ENCODE peak calls at places on chromosomes 5 and 9, in six cellular contexts. One of them, this sample, is unnamed. For H3K36me3 and H3K9me3, the result is how much of the 10 kb centered on the place peaks cover.

GRCh38 chr9:134871941-134872340 is 8.7 kb upstream of the FCN2 start:
- DNase-seq in ovary: peak
- DNase-seq in PC-3: no peak
- DNase-seq in cardiac muscle cell: no peak
- DNase-seq in DND-41: no peak
- DNase-seq in fibroblast of lung: peak
- DNase-seq in this sample: no peak

GRCh38 chr5:8848997-8849585 is 696.8 kb downstream of the SEMA5A start:
- DNase-seq in ovary: no peak
- DNase-seq in PC-3: peak
- DNase-seq in cardiac muscle cell: no peak
- DNase-seq in DND-41: no peak
- DNase-seq in fibroblast of lung: peak
- DNase-seq in this sample: no peak

GRCh38 chr9:31908891-31909480 is 475.5 kb upstream of the ACO1 start:
- DNase-seq in ovary: no peak
- DNase-seq in PC-3: peak
- DNase-seq in cardiac muscle cell: no peak
- DNase-seq in DND-41: no peak
- DNase-seq in fibroblast of lung: no peak
- DNase-seq in this sample: no peak

GRCh38 chr9:95508242-95508967 is 8.4 kb downstream of the PTCH1 start:
- DNase-seq in ovary: peak
- DNase-seq in PC-3: no peak
- DNase-seq in cardiac muscle cell: no peak
- DNase-seq in DND-41: no peak
- DNase-seq in fibroblast of lung: no peak
- DNase-seq in this sample: no peak

GRCh38 chr9:109063765-109064164 is 50.5 kb upstream of the CTNNAL1 start:
- DNase-seq in ovary: no peak
- DNase-seq in PC-3: peak
- DNase-seq in cardiac muscle cell: peak
- DNase-seq in DND-41: no peak
- DNase-seq in fibroblast of lung: no peak
- DNase-seq in this sample: no peak

GRCh38 chr5:103256178-103256577 is 2.4 kb upstream of the MACIR start:
- DNase-seq in ovary: no peak
- DNase-seq in PC-3: peak
- DNase-seq in cardiac muscle cell: peak
- DNase-seq in DND-41: no peak
- DNase-seq in fibroblast of lung: no peak
- DNase-seq in this sample: no peak

GRCh38 chr9:8012986-8013385 is 213.4 kb upstream of the DMAC1 start:
- DNase-seq in ovary: no peak
- DNase-seq in PC-3: no peak
- DNase-seq in cardiac muscle cell: no peak
- DNase-seq in DND-41: no peak
- DNase-seq in fibroblast of lung: no peak
- DNase-seq in this sample: no peak

GRCh38 chr5:160398806-160399205 is 1.0 kb downstream of the FAM200C start:
- DNase-seq in ovary: no peak
- DNase-seq in PC-3: no peak
- DNase-seq in cardiac muscle cell: no peak
- DNase-seq in DND-41: no peak
- DNase-seq in fibroblast of lung: peak
- DNase-seq in this sample: no peak

GRCh38 chr5:75716715-75717081 is 539 bp downstream of the POC5 start:
- DNase-seq in ovary: no peak
- DNase-seq in PC-3: no peak
- DNase-seq in cardiac muscle cell: no peak
- DNase-seq in DND-41: no peak
- DNase-seq in fibroblast of lung: no peak
- DNase-seq in this sample: no peak

GRCh38 chr5:113221294-113222176 is 213.3 kb downstream of the TSSK1B start:
- DNase-seq in ovary: no peak
- DNase-seq in PC-3: peak
- DNase-seq in cardiac muscle cell: no peak
- DNase-seq in DND-41: no peak
- DNase-seq in fibroblast of lung: no peak
- DNase-seq in this sample: no peak

GRCh38 chr9:91727316-91727861 is 222.6 kb downstream of the ROR2 start:
- DNase-seq in ovary: no peak
- DNase-seq in PC-3: peak
- DNase-seq in cardiac muscle cell: peak
- DNase-seq in DND-41: peak
- DNase-seq in fibroblast of lung: peak
- DNase-seq in this sample: peak

GRCh38 chr5:99285606-99286005 is 356.8 kb upstream of the CHD1 start:
- DNase-seq in ovary: no peak
- DNase-seq in PC-3: no peak
- DNase-seq in cardiac muscle cell: no peak
- DNase-seq in DND-41: no peak
- DNase-seq in fibroblast of lung: no peak
- DNase-seq in this sample: no peak

GRCh38 chr5:145941096-145941676 is 4.8 kb downstream of the SH3RF2 start:
- DNase-seq in ovary: no peak
- DNase-seq in PC-3: peak
- DNase-seq in cardiac muscle cell: no peak
- DNase-seq in DND-41: no peak
- DNase-seq in fibroblast of lung: no peak
- DNase-seq in this sample: no peak

GRCh38 chr9:73805111-73805510 is 653.4 kb downstream of the ANXA1 start:
- DNase-seq in ovary: no peak
- DNase-seq in PC-3: no peak
- DNase-seq in cardiac muscle cell: no peak
- DNase-seq in DND-41: no peak
- DNase-seq in fibroblast of lung: no peak
- DNase-seq in this sample: no peak

GRCh38 chr9:116087751-116088194 is 65.8 kb upstream of the PAPPA start:
- DNase-seq in ovary: no peak
- DNase-seq in PC-3: peak
- DNase-seq in cardiac muscle cell: no peak
- DNase-seq in DND-41: no peak
- DNase-seq in fibroblast of lung: peak
- DNase-seq in this sample: no peak

GRCh38 chr9:109805054-109805453 is 25.1 kb downstream of the PALM2AKAP2 start:
- DNase-seq in ovary: no peak
- DNase-seq in PC-3: no peak
- DNase-seq in cardiac muscle cell: peak
- DNase-seq in DND-41: no peak
- DNase-seq in fibroblast of lung: no peak
- DNase-seq in this sample: no peak

GRCh38 chr5:163916376-163916775 is 411.0 kb downstream of the MAT2B start:
- DNase-seq in ovary: no peak
- DNase-seq in PC-3: no peak
- DNase-seq in cardiac muscle cell: no peak
- DNase-seq in DND-41: no peak
- DNase-seq in fibroblast of lung: peak
- DNase-seq in this sample: no peak

GRCh38 chr5:37668524-37669047 is 171.3 kb downstream of the GDNF start:
- DNase-seq in ovary: peak
- DNase-seq in PC-3: peak
- DNase-seq in cardiac muscle cell: peak
- DNase-seq in DND-41: no peak
- DNase-seq in fibroblast of lung: peak
- DNase-seq in this sample: no peak

GRCh38 chr5:126139086-126139485 is 284.1 kb upstream of the GRAMD2B start:
- DNase-seq in ovary: no peak
- DNase-seq in PC-3: peak
- DNase-seq in cardiac muscle cell: no peak
- DNase-seq in DND-41: no peak
- DNase-seq in fibroblast of lung: peak
- DNase-seq in this sample: no peak

GRCh38 chr9:76414656-76415055 is 20.4 kb upstream of the RFK start:
- DNase-seq in ovary: no peak
- DNase-seq in PC-3: peak
- DNase-seq in cardiac muscle cell: no peak
- DNase-seq in DND-41: no peak
- DNase-seq in fibroblast of lung: peak
- DNase-seq in this sample: peak

GRCh38 chr9:99287641-99288040 is 65.6 kb downstream of the SEC61B start:
- DNase-seq in ovary: no peak
- DNase-seq in PC-3: no peak
- DNase-seq in cardiac muscle cell: no peak
- DNase-seq in DND-41: no peak
- DNase-seq in fibroblast of lung: no peak
- DNase-seq in this sample: no peak

GRCh38 chr5:56464935-56465756 is 232.0 kb upstream of the ANKRD55 start:
- DNase-seq in ovary: no peak
- DNase-seq in PC-3: no peak
- DNase-seq in cardiac muscle cell: no peak
- DNase-seq in DND-41: no peak
- DNase-seq in fibroblast of lung: no peak
- DNase-seq in this sample: no peak

GRCh38 chr9:112665347-112665746 is 52.6 kb downstream of the INIP start:
- DNase-seq in ovary: no peak
- DNase-seq in PC-3: peak
- DNase-seq in cardiac muscle cell: no peak
- DNase-seq in DND-41: no peak
- DNase-seq in fibroblast of lung: peak
- DNase-seq in this sample: no peak

GRCh38 chr9:38322937-38323336 is 69.6 kb upstream of the ALDH1B1 start:
- DNase-seq in ovary: no peak
- DNase-seq in PC-3: no peak
- DNase-seq in cardiac muscle cell: no peak
- DNase-seq in DND-41: no peak
- DNase-seq in fibroblast of lung: no peak
- DNase-seq in this sample: no peak

GRCh38 chr9:22170990-22171663 is 162.0 kb upstream of the CDKN2B start:
- DNase-seq in ovary: no peak
- DNase-seq in PC-3: no peak
- DNase-seq in cardiac muscle cell: no peak
- DNase-seq in DND-41: no peak
- DNase-seq in fibroblast of lung: no peak
- DNase-seq in this sample: no peak

DNA sequence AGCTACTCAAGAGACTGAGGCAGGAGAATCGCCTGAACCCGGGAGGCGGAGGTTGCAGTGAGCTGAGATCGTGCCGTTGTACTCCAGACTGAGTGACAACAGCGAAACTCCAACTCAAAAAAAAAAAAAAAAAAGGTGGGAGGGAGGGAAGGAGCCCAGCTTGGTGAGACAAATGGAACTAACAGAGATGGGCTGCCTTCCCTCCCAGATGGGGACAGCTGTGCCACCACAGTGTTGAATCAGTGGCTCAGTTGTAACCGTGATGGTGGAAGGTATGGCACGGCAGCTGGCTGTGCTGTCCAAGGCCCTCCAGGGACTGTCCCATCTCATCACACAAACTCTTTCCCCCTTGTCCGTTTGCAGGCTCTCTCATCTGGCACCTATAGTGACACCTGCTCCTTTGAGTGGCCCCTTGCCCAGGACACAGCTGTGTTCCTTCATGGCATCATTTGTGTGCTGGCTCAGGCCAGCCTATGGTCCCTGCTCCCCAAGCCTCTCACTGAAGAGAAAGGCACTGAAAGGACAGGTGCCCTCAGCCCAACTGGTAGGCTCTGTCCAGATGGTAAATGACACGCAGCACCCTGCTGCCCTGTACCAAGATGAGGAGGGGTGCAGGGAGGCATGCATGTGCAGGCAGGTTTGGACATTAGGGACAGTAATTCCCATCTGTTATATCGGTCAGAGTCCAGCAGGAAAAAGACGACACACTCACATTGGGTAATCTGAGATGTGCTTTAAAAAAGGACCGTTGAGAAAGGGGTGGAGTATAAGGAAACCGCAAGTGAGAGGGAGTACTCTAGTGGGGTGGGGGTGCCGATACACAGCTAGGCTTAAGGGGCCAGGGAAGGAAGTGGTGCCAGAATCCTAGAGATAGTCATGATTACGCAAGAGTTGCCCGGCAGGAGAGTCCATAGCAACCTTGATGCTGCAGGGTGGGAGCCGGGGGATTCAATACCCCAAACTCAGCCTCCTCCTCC is 4.3 kb downstream of the SMIM33 start:
- DNase-seq in ovary: peak
- DNase-seq in PC-3: no peak
- DNase-seq in cardiac muscle cell: no peak
- DNase-seq in DND-41: peak
- DNase-seq in fibroblast of lung: peak
- DNase-seq in this sample: no peak
- H3K36me3 ChIP-seq in ovary: under half
- H3K36me3 ChIP-seq in PC-3: under half
- H3K36me3 ChIP-seq in cardiac muscle cell: under half
- H3K36me3 ChIP-seq in DND-41: under half
- H3K36me3 ChIP-seq in fibroblast of lung: under half
- H3K36me3 ChIP-seq in this sample: under half

DNA sequence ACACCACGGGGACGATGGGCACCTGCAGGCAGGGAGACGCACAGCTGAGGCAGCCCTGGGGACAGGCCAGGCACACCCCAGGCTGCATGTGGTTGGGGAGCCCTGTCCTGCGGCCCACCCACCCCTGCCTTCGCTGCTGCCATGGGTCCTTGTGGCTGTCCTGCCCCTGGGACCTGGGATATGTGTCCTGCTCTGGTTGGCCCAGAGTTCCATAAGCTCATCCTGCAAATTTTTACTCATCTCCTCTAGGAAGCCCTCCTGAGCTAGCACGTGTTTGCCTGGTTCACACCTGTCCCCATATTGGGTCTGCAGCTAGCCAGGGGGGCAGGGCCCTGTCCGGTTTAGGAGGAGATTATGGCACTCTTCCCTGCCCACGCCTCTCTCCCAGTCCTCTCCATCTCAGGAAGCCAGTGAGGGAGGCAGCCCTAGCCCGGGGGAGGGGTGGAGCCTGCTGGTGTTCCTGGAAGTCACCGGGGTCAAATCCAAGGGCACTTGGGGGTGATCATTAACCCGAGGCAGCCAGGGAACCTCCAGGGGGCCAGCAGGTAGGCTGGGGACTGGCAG is 12.2 kb downstream of the EGFL7 start:
- DNase-seq in ovary: no peak
- DNase-seq in PC-3: no peak
- DNase-seq in cardiac muscle cell: peak
- DNase-seq in DND-41: no peak
- DNase-seq in fibroblast of lung: no peak
- DNase-seq in this sample: no peak
- H3K27ac ChIP-seq in ovary: no peak
- H3K27ac ChIP-seq in PC-3: no peak
- H3K27ac ChIP-seq in cardiac muscle cell: no peak
- H3K27ac ChIP-seq in DND-41: no peak
- H3K27ac ChIP-seq in fibroblast of lung: no peak
- H3K27ac ChIP-seq in this sample: no peak

DNA sequence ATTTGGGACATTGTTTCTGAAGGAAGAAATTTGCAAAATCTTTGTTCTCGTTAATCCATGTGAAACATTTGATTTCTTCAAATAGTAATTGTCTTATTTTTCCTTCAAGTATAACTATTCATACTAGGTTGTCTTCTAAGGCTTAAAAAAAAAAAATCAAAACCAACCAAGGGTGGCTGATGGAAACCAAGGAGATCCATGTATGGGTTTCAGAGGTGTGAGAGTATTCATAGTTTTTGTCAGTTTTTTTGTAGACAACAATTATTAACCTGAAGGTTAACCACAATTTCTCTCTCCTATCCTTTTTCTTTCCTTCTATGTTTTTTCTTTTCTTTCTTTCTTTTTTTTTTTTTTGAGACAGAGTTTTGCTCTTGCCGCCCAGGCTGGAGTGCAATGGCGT is 35.4 kb downstream of the KDM4C start:
- DNase-seq in ovary: no peak
- DNase-seq in PC-3: no peak
- DNase-seq in cardiac muscle cell: no peak
- DNase-seq in DND-41: no peak
- DNase-seq in fibroblast of lung: no peak
- DNase-seq in this sample: no peak
- H3K9me3 ChIP-seq in ovary: under half
- H3K9me3 ChIP-seq in PC-3: under half
- H3K9me3 ChIP-seq in cardiac muscle cell: under half
- H3K9me3 ChIP-seq in DND-41: under half
- H3K9me3 ChIP-seq in fibroblast of lung: under half
- H3K9me3 ChIP-seq in this sample: under half

GRCh38 chr9:137313956-137314560 is 12.0 kb upstream of the NRARP start:
- DNase-seq in ovary: no peak
- DNase-seq in PC-3: no peak
- DNase-seq in cardiac muscle cell: no peak
- DNase-seq in DND-41: no peak
- DNase-seq in fibroblast of lung: no peak
- DNase-seq in this sample: no peak
- H3K36me3 ChIP-seq in ovary: under half
- H3K36me3 ChIP-seq in PC-3: under half
- H3K36me3 ChIP-seq in cardiac muscle cell: under half
- H3K36me3 ChIP-seq in DND-41: under half
- H3K36me3 ChIP-seq in fibroblast of lung: under half
- H3K36me3 ChIP-seq in this sample: under half